ENCODE peak calls at places on chromosomes 3 and 15, in six cellular contexts. One of them, this sample, is unnamed.

GRCh38 chr15:52221730-52222129 is 30.5 kb upstream of the GNB5 start:
- DNase-seq in NCI-H1092 treated with DMSO at 0.1 percent for 48 hours: no peak
- DNase-seq in CD4-positive, alpha-beta T cell: no peak
- DNase-seq in lower lobe of right lung: no peak
- DNase-seq in HFFc6: no peak
- DNase-seq in body of pancreas: no peak
- DNase-seq in this sample: no peak

GRCh38 chr15:60477991-60478632 is 830 bp downstream of the ICE2 start:
- DNase-seq in NCI-H1092 treated with DMSO at 0.1 percent for 48 hours: peak
- DNase-seq in CD4-positive, alpha-beta T cell: no peak
- DNase-seq in lower lobe of right lung: no peak
- DNase-seq in HFFc6: peak
- DNase-seq in body of pancreas: no peak
- DNase-seq in this sample: no peak

GRCh38 chr15:31080618-31081017 is 20.9 kb downstream of the TRPM1 start:
- DNase-seq in NCI-H1092 treated with DMSO at 0.1 percent for 48 hours: no peak
- DNase-seq in CD4-positive, alpha-beta T cell: peak
- DNase-seq in lower lobe of right lung: peak
- DNase-seq in HFFc6: no peak
- DNase-seq in body of pancreas: peak
- DNase-seq in this sample: peak

GRCh38 chr15:54566654-54567053 is 588.4 kb downstream of the UNC13C start:
- DNase-seq in NCI-H1092 treated with DMSO at 0.1 percent for 48 hours: no peak
- DNase-seq in CD4-positive, alpha-beta T cell: no peak
- DNase-seq in lower lobe of right lung: no peak
- DNase-seq in HFFc6: no peak
- DNase-seq in body of pancreas: no peak
- DNase-seq in this sample: no peak

GRCh38 chr15:80268101-80268500 is 16.1 kb upstream of the CTXND1 start:
- DNase-seq in NCI-H1092 treated with DMSO at 0.1 percent for 48 hours: no peak
- DNase-seq in CD4-positive, alpha-beta T cell: no peak
- DNase-seq in lower lobe of right lung: no peak
- DNase-seq in HFFc6: no peak
- DNase-seq in body of pancreas: no peak
- DNase-seq in this sample: no peak

GRCh38 chr3:140164922-140165590 is 230.1 kb downstream of the CLSTN2 start:
- DNase-seq in NCI-H1092 treated with DMSO at 0.1 percent for 48 hours: no peak
- DNase-seq in CD4-positive, alpha-beta T cell: no peak
- DNase-seq in lower lobe of right lung: no peak
- DNase-seq in HFFc6: no peak
- DNase-seq in body of pancreas: no peak
- DNase-seq in this sample: no peak

GRCh38 chr3:151107701-151108100 is 22.2 kb downstream of the MED12L start:
- DNase-seq in NCI-H1092 treated with DMSO at 0.1 percent for 48 hours: no peak
- DNase-seq in CD4-positive, alpha-beta T cell: no peak
- DNase-seq in lower lobe of right lung: no peak
- DNase-seq in HFFc6: no peak
- DNase-seq in body of pancreas: no peak
- DNase-seq in this sample: no peak

GRCh38 chr3:148459931-148460513 is 237.7 kb upstream of the AGTR1 start:
- DNase-seq in NCI-H1092 treated with DMSO at 0.1 percent for 48 hours: no peak
- DNase-seq in CD4-positive, alpha-beta T cell: no peak
- DNase-seq in lower lobe of right lung: no peak
- DNase-seq in HFFc6: peak
- DNase-seq in body of pancreas: no peak
- DNase-seq in this sample: no peak

GRCh38 chr3:33250712-33251111 is 26.5 kb upstream of the FBXL2 start:
- DNase-seq in NCI-H1092 treated with DMSO at 0.1 percent for 48 hours: no peak
- DNase-seq in CD4-positive, alpha-beta T cell: no peak
- DNase-seq in lower lobe of right lung: no peak
- DNase-seq in HFFc6: no peak
- DNase-seq in body of pancreas: no peak
- DNase-seq in this sample: no peak

GRCh38 chr15:72866866-72867616 is 83.5 kb upstream of the ADPGK start:
- DNase-seq in NCI-H1092 treated with DMSO at 0.1 percent for 48 hours: no peak
- DNase-seq in CD4-positive, alpha-beta T cell: no peak
- DNase-seq in lower lobe of right lung: no peak
- DNase-seq in HFFc6: no peak
- DNase-seq in body of pancreas: no peak
- DNase-seq in this sample: no peak

GRCh38 chr3:127710473-127710941 is 37.8 kb downstream of the ABTB1 start:
- DNase-seq in NCI-H1092 treated with DMSO at 0.1 percent for 48 hours: no peak
- DNase-seq in CD4-positive, alpha-beta T cell: no peak
- DNase-seq in lower lobe of right lung: no peak
- DNase-seq in HFFc6: no peak
- DNase-seq in body of pancreas: no peak
- DNase-seq in this sample: no peak

GRCh38 chr3:30751610-30752299 is 142.7 kb downstream of the GADL1 start:
- DNase-seq in NCI-H1092 treated with DMSO at 0.1 percent for 48 hours: peak
- DNase-seq in CD4-positive, alpha-beta T cell: peak
- DNase-seq in lower lobe of right lung: no peak
- DNase-seq in HFFc6: peak
- DNase-seq in body of pancreas: peak
- DNase-seq in this sample: no peak

GRCh38 chr15:95684693-95685115 is 645.8 kb upstream of the NR2F2 start:
- DNase-seq in NCI-H1092 treated with DMSO at 0.1 percent for 48 hours: no peak
- DNase-seq in CD4-positive, alpha-beta T cell: no peak
- DNase-seq in lower lobe of right lung: no peak
- DNase-seq in HFFc6: peak
- DNase-seq in body of pancreas: no peak
- DNase-seq in this sample: no peak

GRCh38 chr3:189773056-189773455 is 141.9 kb downstream of the TP63 start:
- DNase-seq in NCI-H1092 treated with DMSO at 0.1 percent for 48 hours: no peak
- DNase-seq in CD4-positive, alpha-beta T cell: no peak
- DNase-seq in lower lobe of right lung: no peak
- DNase-seq in HFFc6: peak
- DNase-seq in body of pancreas: no peak
- DNase-seq in this sample: no peak

GRCh38 chr15:45199136-45199810 is 11.5 kb upstream of the SHF start:
- DNase-seq in NCI-H1092 treated with DMSO at 0.1 percent for 48 hours: peak
- DNase-seq in CD4-positive, alpha-beta T cell: no peak
- DNase-seq in lower lobe of right lung: no peak
- DNase-seq in HFFc6: no peak
- DNase-seq in body of pancreas: no peak
- DNase-seq in this sample: no peak

GRCh38 chr3:10547841-10548783 is 42.7 kb upstream of the ATP2B2 start:
- DNase-seq in NCI-H1092 treated with DMSO at 0.1 percent for 48 hours: no peak
- DNase-seq in CD4-positive, alpha-beta T cell: no peak
- DNase-seq in lower lobe of right lung: no peak
- DNase-seq in HFFc6: no peak
- DNase-seq in body of pancreas: no peak
- DNase-seq in this sample: no peak

GRCh38 chr3:156751461-156752025 is 74.6 kb upstream of the LEKR1 start:
- DNase-seq in NCI-H1092 treated with DMSO at 0.1 percent for 48 hours: no peak
- DNase-seq in CD4-positive, alpha-beta T cell: no peak
- DNase-seq in lower lobe of right lung: no peak
- DNase-seq in HFFc6: peak
- DNase-seq in body of pancreas: no peak
- DNase-seq in this sample: no peak

GRCh38 chr3:14957933-14958332 is 10.6 kb downstream of the NR2C2 start:
- DNase-seq in NCI-H1092 treated with DMSO at 0.1 percent for 48 hours: no peak
- DNase-seq in CD4-positive, alpha-beta T cell: no peak
- DNase-seq in lower lobe of right lung: no peak
- DNase-seq in HFFc6: no peak
- DNase-seq in body of pancreas: no peak
- DNase-seq in this sample: no peak

GRCh38 chr3:8458711-8459110 is 42.9 kb upstream of the LMCD1 start:
- DNase-seq in NCI-H1092 treated with DMSO at 0.1 percent for 48 hours: no peak
- DNase-seq in CD4-positive, alpha-beta T cell: no peak
- DNase-seq in lower lobe of right lung: no peak
- DNase-seq in HFFc6: peak
- DNase-seq in body of pancreas: no peak
- DNase-seq in this sample: peak